ENCODE peak calls at places on chromosomes 7 and 10, in six cellular contexts. B is sigmoid colon, F is endodermal cell, W is left ventricle myocardium inferior, P is fibroblast of lung, J is neural progenitor cell. D is an unnamed sample.

GRCh38 chr7:37920619-37921339 is at the start of gene EPDR1:
- DNase-seq in B (peak), F (peak), W (peak), P (peak), J (peak), D (peak)

GRCh38 chr10:70575874-70576802 is 26.4 kb downstream of the PRF1 start:
- DNase-seq in B (peak), F (no peak), W (peak), P (peak), J (no peak), D (peak)

GRCh38 chr10:128943111-128943510 is 523.9 kb upstream of the MGMT start:
- DNase-seq in B (peak), F (no peak), W (no peak), P (no peak), J (no peak), D (no peak)

GRCh38 chr10:101683226-101683625 is 11.7 kb downstream of the FBXW4 start:
- DNase-seq in B (no peak), F (no peak), W (no peak), P (peak), J (no peak), D (no peak)

GRCh38 chr7:123689250-123689649 is 33.6 kb downstream of the LMOD2 start:
- DNase-seq in B (no peak), F (no peak), W (no peak), P (no peak), J (no peak), D (no peak)

GRCh38 chr7:50631100-50631499 is 65.9 kb upstream of the DDC start:
- DNase-seq in B (no peak), F (no peak), W (no peak), P (no peak), J (no peak), D (no peak)

GRCh38 chr7:36215017-36215621 is 62.1 kb downstream of the EEPD1 start:
- DNase-seq in B (peak), F (peak), W (no peak), P (no peak), J (no peak), D (no peak)

GRCh38 chr7:108576110-108576509 is 6.4 kb downstream of the DNAJB9 start:
- DNase-seq in B (no peak), F (no peak), W (no peak), P (no peak), J (no peak), D (no peak)

GRCh38 chr10:74008212-74008731 is 10.4 kb downstream of the VCL start:
- DNase-seq in B (no peak), F (no peak), W (no peak), P (peak), J (no peak), D (no peak)

GRCh38 chr7:79553811-79554555 is 100.5 kb upstream of the MAGI2 start:
- DNase-seq in B (no peak), F (no peak), W (no peak), P (peak), J (no peak), D (no peak)

GRCh38 chr7:11170160-11170559 is 196.5 kb downstream of the PHF14 start:
- DNase-seq in B (no peak), F (no peak), W (no peak), P (no peak), J (no peak), D (no peak)

GRCh38 chr10:114662651-114663217 is 4.7 kb upstream of the ABLIM1 start:
- DNase-seq in B (no peak), F (no peak), W (no peak), P (no peak), J (peak), D (no peak)

GRCh38 chr7:20383351-20383750 is 52.7 kb downstream of the ITGB8 start:
- DNase-seq in B (no peak), F (no peak), W (no peak), P (peak), J (no peak), D (no peak)

GRCh38 chr10:30047430-30047829 is 12.0 kb downstream of the JCAD start:
- DNase-seq in B (no peak), F (no peak), W (no peak), P (no peak), J (no peak), D (no peak)

DNA sequence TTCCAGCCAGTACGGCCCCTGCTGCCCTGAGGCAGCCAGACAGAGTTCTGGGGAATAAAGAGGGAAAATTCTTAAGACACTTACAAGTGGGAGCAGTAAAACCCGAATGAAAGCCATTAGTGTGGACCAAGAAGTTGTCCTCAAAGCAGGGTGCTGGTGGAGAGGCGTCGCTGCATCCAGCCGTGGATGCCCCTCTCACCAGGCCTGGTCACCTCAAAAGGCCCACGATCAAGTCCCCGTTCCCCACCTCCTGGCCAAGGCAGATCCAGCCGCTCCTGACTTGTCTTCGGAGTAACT is 656 bp downstream of the VSTM4 start:
- DNase-seq in B (no peak), F (no peak), W (no peak), P (peak), J (no peak), D (no peak)
- H3K27ac ChIP-seq in B (peak), F (no peak), W (peak), P (peak), J (no peak), D (peak)

GRCh38 chr7:131424219-131424822 is 96.6 kb downstream of the MKLN1 start:
- DNase-seq in B (no peak), F (no peak), W (no peak), P (peak), J (peak), D (no peak)
- TF ChIP-seq CTCF in B (peak), F (peak), W (peak), P (peak), J (peak), D (peak)

GRCh38 chr7:44325181-44325671 is at the start of gene CAMK2B:
- DNase-seq in B (no peak), F (peak), W (no peak), P (no peak), J (peak), D (no peak)
- H3K4me3 ChIP-seq in B (peak), F (no peak), W (peak), P (no peak), J (peak), D (peak)

GRCh38 chr7:71424166-71424803 is 292.3 kb downstream of the GALNT17 start:
- DNase-seq in B (no peak), F (no peak), W (no peak), P (peak), J (no peak), D (no peak)

GRCh38 chr7:71429116-71429515 is 297.2 kb downstream of the GALNT17 start:
- DNase-seq in B (no peak), F (no peak), W (no peak), P (peak), J (no peak), D (no peak)

GRCh38 chr7:71430246-71430645 is 298.3 kb downstream of the GALNT17 start:
- DNase-seq in B (no peak), F (no peak), W (no peak), P (no peak), J (no peak), D (no peak)
- H3K27ac ChIP-seq in B (no peak), F (no peak), W (no peak), P (no peak), J (no peak), D (no peak)

DNA sequence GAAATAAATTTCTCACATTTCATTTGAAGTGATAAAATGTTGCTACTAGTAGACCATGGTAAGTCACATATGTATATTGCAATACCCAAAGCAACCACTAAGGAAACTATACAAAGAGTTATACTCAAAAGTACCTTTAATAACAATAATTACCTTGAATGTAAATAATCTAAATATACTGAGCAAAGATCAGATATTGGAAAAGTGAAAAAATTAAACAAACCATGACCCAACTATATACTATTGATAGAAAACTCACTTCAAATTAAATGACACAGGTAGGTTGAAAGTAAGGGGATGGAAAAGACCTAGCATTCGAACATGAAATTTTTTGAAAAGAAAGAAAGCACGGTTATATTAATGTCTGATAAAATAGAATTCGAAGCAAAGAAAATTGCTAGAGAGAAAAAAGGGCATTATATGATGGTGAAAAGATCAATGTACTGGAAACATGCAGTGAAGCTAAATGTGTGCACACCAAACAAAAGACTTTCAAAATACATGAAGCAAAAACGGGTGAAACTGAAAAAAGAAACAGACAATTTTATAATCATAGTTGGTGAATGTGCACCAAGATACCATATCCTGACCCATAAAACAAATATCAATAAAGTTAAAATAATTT is 29.1 kb downstream of the TFPI2 start:
- DNase-seq in B (no peak), F (no peak), W (no peak), P (no peak), J (no peak), D (no peak)
- TF ChIP-seq CTCF in B (no peak), F (peak), W (peak), P (no peak), J (peak), D (no peak)

GRCh38 chr7:150514748-150515222 is at the start of gene GIMAP7:
- DNase-seq in B (no peak), F (no peak), W (no peak), P (no peak), J (no peak), D (no peak)
- H3K4me3 ChIP-seq in B (peak), F (no peak), W (peak), P (no peak), J (no peak), D (peak)

GRCh38 chr7:83550100-83550499 is 98.8 kb downstream of the SEMA3E start:
- DNase-seq in B (no peak), F (no peak), W (no peak), P (peak), J (no peak), D (no peak)
- H3K27ac ChIP-seq in B (no peak), F (no peak), W (no peak), P (no peak), J (no peak), D (no peak)

D was measured in lower lobe of right lung.